ENCODE peak calls at places on chromosomes 4 and X, in four cellular contexts. Y is posterior cingulate gyrus, L is suprapubic skin, A is EH. Z is an unnamed sample.

GRCh38 chr4:7547368-7548040 is 112.8 kb upstream of the PSAPL1 start:
- DNase-seq in A (peak), Y (no peak), L (no peak), Z (no peak)

GRCh38 chrX:13151806-13152510 is 107.5 kb upstream of the FAM9C start:
- DNase-seq in Y (no peak), L (no peak), A (peak), Z (no peak)

GRCh38 chr4:138178566-138178965 is 63.6 kb downstream of the SLC7A11 start:
- DNase-seq in L (no peak), A (peak), Y (no peak), Z (no peak)

GRCh38 chrX:13646154-13646549 is 6.8 kb upstream of the TCEANC start:
- DNase-seq in Y (peak), A (peak), L (no peak), Z (peak)

GRCh38 chr4:103193457-103193856 is 4.7 kb downstream of the CENPE start:
- DNase-seq in L (no peak), A (no peak), Y (no peak), Z (no peak)

GRCh38 chrX:69387559-69388487 is 116.3 kb upstream of the NALF2 start:
- DNase-seq in A (peak), Y (peak), L (no peak), Z (peak)

GRCh38 chr4:7226993-7227392 is 34.7 kb downstream of the SORCS2 start:
- DNase-seq in L (no peak), Y (no peak), A (no peak), Z (no peak)

GRCh38 chr4:35106091-35106734 is 1138.1 kb downstream of the ARAP2 start:
- DNase-seq in Y (no peak), A (no peak), L (no peak), Z (no peak)

GRCh38 chr4:28702571-28702970 is 1841.9 kb downstream of the STIM2 start:
- DNase-seq in A (peak), L (no peak), Y (no peak), Z (no peak)

GRCh38 chr4:104166749-104167148 is 327.9 kb downstream of the CXXC4 start:
- DNase-seq in A (no peak), L (no peak), Y (no peak), Z (no peak)

GRCh38 chrX:23434356-23434884 is 99.8 kb downstream of the PTCHD1 start:
- DNase-seq in A (peak), Y (no peak), L (peak), Z (no peak)

GRCh38 chr4:55175779-55176231 is 50.4 kb upstream of the KDR start:
- DNase-seq in L (no peak), Y (no peak), A (peak), Z (peak)

GRCh38 chrX:150454083-150454482 is 91.0 kb downstream of the MAMLD1 start:
- DNase-seq in L (no peak), A (no peak), Y (no peak), Z (no peak)

GRCh38 chr4:23945521-23946017 is 55.7 kb upstream of the PPARGC1A start:
- DNase-seq in L (peak), A (peak), Y (no peak), Z (no peak)

GRCh38 chr4:139607302-139608060 is 51.5 kb upstream of the SETD7 start:
- DNase-seq in Y (no peak), A (peak), L (no peak), Z (no peak)

GRCh38 chrX:73728518-73729023 is 165.6 kb downstream of the CHIC1 start:
- DNase-seq in Y (no peak), A (no peak), L (no peak), Z (no peak)

GRCh38 chr4:55143858-55144257 is 18.5 kb upstream of the KDR start:
- DNase-seq in L (no peak), A (no peak), Y (no peak), Z (no peak)

GRCh38 chrX:13120017-13120416 is 75.6 kb upstream of the FAM9C start:
- DNase-seq in Y (no peak), L (no peak), A (peak), Z (no peak)

GRCh38 chrX:71191253-71191652 is 31.8 kb upstream of the GJB1 start:
- DNase-seq in L (no peak), A (no peak), Y (no peak), Z (no peak)

GRCh38 chrX:12672362-12673106 is 118.7 kb upstream of the PRPS2 start:
- DNase-seq in Y (no peak), L (no peak), A (peak), Z (no peak)

GRCh38 chr4:177005801-177006230 is 213.1 kb upstream of the VEGFC start:
- DNase-seq in A (peak), L (no peak), Y (no peak), Z (no peak)

GRCh38 chrX:153181822-153182221 is 2.7 kb downstream of the MAGEA1 start:
- DNase-seq in Y (no peak), A (no peak), L (no peak), Z (no peak)

GRCh38 chr4:158033416-158033863 is 139.4 kb downstream of the GASK1B start:
- DNase-seq in A (peak), Y (no peak), L (no peak), Z (no peak)

GRCh38 chrX:123425904-123426303 is 241.8 kb downstream of the GRIA3 start:
- DNase-seq in A (peak), L (no peak), Y (peak), Z (no peak)

GRCh38 chr4:71772592-71772991 is 11.3 kb downstream of the GC start:
- DNase-seq in A (no peak), L (no peak), Y (no peak), Z (no peak)

GRCh38 chr4:40842725-40843401 is 93.1 kb downstream of the NSUN7 start:
- DNase-seq in L (no peak), A (peak), Y (no peak), Z (no peak)

GRCh38 chr4:38949416-38950051 is 81.9 kb downstream of the FAM114A1 start:
- DNase-seq in Y (no peak), A (peak), L (no peak), Z (no peak)

GRCh38 chr4:111475696-111476095 is 669.6 kb upstream of the FAM241A start:
- DNase-seq in Y (no peak), A (no peak), L (no peak), Z (no peak)

GRCh38 chr4:141657550-141657949 is 21.2 kb downstream of the IL15 start:
- DNase-seq in A (no peak), L (no peak), Y (no peak), Z (no peak)

GRCh38 chr4:172675232-172675631 is 493.4 kb upstream of the GALNT7 start:
- DNase-seq in A (no peak), Y (no peak), L (no peak), Z (no peak)

GRCh38 chr4:15875663-15876460 is 62.7 kb downstream of the FGFBP1 start:
- DNase-seq in L (no peak), Y (no peak), A (no peak), Z (no peak)

GRCh38 chrX:153637121-153638040 is 9.6 kb upstream of the DUSP9 start:
- DNase-seq in Y (no peak), L (no peak), A (no peak), Z (no peak)

GRCh38 chrX:24619647-24620046 is 27.5 kb downstream of the PCYT1B start:
- DNase-seq in A (peak), Y (peak), L (no peak), Z (no peak)

GRCh38 chrX:26558719-26559386 is 342.9 kb downstream of the MAGEB5 start:
- DNase-seq in Y (no peak), L (no peak), A (no peak), Z (no peak)

GRCh38 chrX:48835524-48836329 is at the start of gene PCSK1N:
- DNase-seq in A (no peak), L (no peak), Y (no peak), Z (no peak)

GRCh38 chr4:123399638-123400358 is 3.2 kb downstream of the SPRY1 start:
- DNase-seq in L (no peak), A (no peak), Y (no peak), Z (no peak)